ENCODE peak calls at places on chromosomes 12 and 14, in ten cellular contexts. X is endothelial cell; G is activated CD8-positive, alpha-beta T cell treated with anti-CD3 and anti-CD28 coated beads, Interleukin-2, amount 10 ng/mL, durations not matched to agents 7 days and 5 days; P is AG20443; J is nucleus accumbens; Z is AML-193; B is osteocyte; A is naive thymus-derived CD4-positive, alpha-beta T cell; U is stimulated activated CD8-positive, alpha-beta memory T cell treated with anti-CD3 and anti-CD28 coated beads, Interleukin-15, amount 100 ng/mL, for 4 hours; R is EL. K is an unnamed sample.

GRCh38 chr14:93035917-93036651 is 79.6 kb downstream of the ITPK1 start:
- DNase-seq in X (no peak), G (no peak), P (no peak), J (peak; percentile 93), Z (no peak), B (no peak), A (no peak), U (no peak), R (peak; percentile 69), K (no peak)

GRCh38 chr12:56908136-56908535 is 26.1 kb downstream of the SDR9C7 start:
- DNase-seq in X (no peak), G (no peak), P (no peak), J (no peak), Z (no peak), B (no peak), A (no peak), U (no peak), R (no peak), K (no peak)

GRCh38 chr12:122726056-122726558 is 4.5 kb downstream of the HCAR1 start:
- DNase-seq in X (no peak), G (no peak), P (no peak), J (no peak), Z (peak; percentile 49), B (no peak), A (no peak), U (no peak), R (no peak), K (no peak)

GRCh38 chr12:6603095-6603567 is 4.0 kb downstream of the CHD4 start:
- DNase-seq in X (no peak), G (peak; percentile 46), P (peak; percentile 57), J (no peak), Z (no peak), B (no peak), A (peak; percentile 43), U (no peak), R (peak; percentile 58), K (no peak)

GRCh38 chr12:88684610-88685009 is 104.3 kb upstream of the KITLG start:
- DNase-seq in X (no peak), G (no peak), P (no peak), J (no peak), Z (no peak), B (no peak), A (no peak), U (no peak), R (no peak), K (no peak)

GRCh38 chr12:116202940-116203339 is 74.6 kb downstream of the MED13L start:
- DNase-seq in X (no peak), G (no peak), P (peak; percentile 13), J (no peak), Z (no peak), B (no peak), A (no peak), U (no peak), R (peak; percentile 45), K (no peak)

GRCh38 chr14:23539209-23539866 is 12.2 kb downstream of the ZFHX2 start:
- DNase-seq in X (peak; percentile 71), G (peak; percentile 41), P (peak; percentile 66), J (peak; percentile 43), Z (peak; percentile 16), B (no peak), A (peak; percentile 53), U (no peak), R (peak; percentile 50), K (peak; percentile 71)

GRCh38 chr12:93950321-93950720 is 198.1 kb upstream of the PLXNC1 start:
- DNase-seq in X (no peak), G (no peak), P (peak; percentile 33), J (no peak), Z (no peak), B (no peak), A (no peak), U (no peak), R (no peak), K (no peak)

GRCh38 chr14:101412741-101413140 is 148.6 kb upstream of the DIO3 start:
- DNase-seq in X (no peak), G (no peak), P (no peak), J (no peak), Z (no peak), B (no peak), A (no peak), U (no peak), R (no peak), K (no peak)

GRCh38 chr12:32891956-32892355 is 4.6 kb downstream of the PKP2 start:
- DNase-seq in X (no peak), G (no peak), P (peak; percentile 32), J (no peak), Z (no peak), B (no peak), A (no peak), U (no peak), R (peak; percentile 68), K (no peak)

GRCh38 chr14:103499709-103500108 is 22.9 kb downstream of the CKB start:
- DNase-seq in X (no peak), G (no peak), P (no peak), J (no peak), Z (no peak), B (no peak), A (no peak), U (no peak), R (no peak), K (no peak)

GRCh38 chr12:132021031-132021871 is 71.5 kb downstream of the EP400 start:
- DNase-seq in X (no peak), G (no peak), P (no peak), J (no peak), Z (no peak), B (no peak), A (no peak), U (no peak), R (no peak), K (no peak)

GRCh38 chr14:29442720-29443119 is 484.9 kb downstream of the PRKD1 start:
- DNase-seq in X (no peak), G (no peak), P (peak; percentile 14), J (no peak), Z (no peak), B (no peak), A (no peak), U (no peak), R (peak; percentile 74), K (no peak)